ENCODE peak calls at places on chromosome 1, in four cellular contexts. I, Z, Q and G are unnamed samples. For H3K4me1, the result is how much of the 10 kb centered on the place peaks cover.

GRCh38 chr1:35452086-35452485 is 105.1 kb downstream of the KIAA0319L start:
- DNase-seq in Q (no peak), Z (peak), I (no peak), G (peak)

GRCh38 chr1:215606564-215607168 is 39.6 kb downstream of the KCTD3 start:
- DNase-seq in Z (peak), I (no peak), Q (no peak), G (no peak)

GRCh38 chr1:157087030-157087429 is 12.6 kb downstream of the ETV3L start:
- DNase-seq in I (no peak), Q (no peak), Z (no peak), G (no peak)

GRCh38 chr1:22371408-22371807 is 80.2 kb upstream of the ZBTB40 start:
- DNase-seq in Q (no peak), Z (no peak), I (no peak), G (no peak)

GRCh38 chr1:51025374-51025773 is 55.3 kb downstream of the CDKN2C start:
- DNase-seq in I (no peak), Z (no peak), Q (no peak), G (no peak)

GRCh38 chr1:152107289-152107983 is 7.8 kb downstream of the TCHH start:
- DNase-seq in Z (peak), Q (no peak), I (no peak), G (no peak)

GRCh38 chr1:37922767-37923550 is 23.9 kb downstream of the INPP5B start:
- DNase-seq in Z (no peak), I (no peak), Q (no peak), G (no peak)

GRCh38 chr1:195218428-195219212 is 1389.6 kb downstream of the KCNT2 start:
- DNase-seq in Q (no peak), Z (no peak), I (no peak), G (no peak)

GRCh38 chr1:61638296-61638695 is 86.6 kb downstream of the TM2D1 start:
- DNase-seq in Q (no peak), I (no peak), Z (no peak), G (no peak)

GRCh38 chr1:11535761-11536572 is 57.0 kb downstream of the DISP3 start:
- DNase-seq in I (no peak), Q (no peak), Z (no peak), G (no peak)

GRCh38 chr1:25774921-25775774 is 24.8 kb upstream of the SELENON start:
- DNase-seq in Z (no peak), I (peak), Q (no peak), G (no peak)

GRCh38 chr1:22712502-22713271 is 2.0 kb downstream of the EPHB2 start:
- DNase-seq in I (no peak), Z (no peak), Q (no peak), G (peak)

GRCh38 chr1:159162511-159163265 is 8.7 kb upstream of the CADM3 start:
- DNase-seq in Z (no peak), I (no peak), Q (peak), G (no peak)

GRCh38 chr1:211876849-211877248 is 46.3 kb upstream of the LPGAT1 start:
- DNase-seq in Z (no peak), I (no peak), Q (no peak), G (no peak)

GRCh38 chr1:97608272-97608671 is 312.6 kb downstream of the DPYD start:
- DNase-seq in Z (no peak), I (no peak), Q (no peak), G (no peak)

GRCh38 chr1:178942285-178943218 is 71.7 kb upstream of the ANGPTL1 start:
- DNase-seq in Q (no peak), Z (no peak), I (no peak), G (peak)

GRCh38 chr1:76942549-76942948 is 75.3 kb downstream of the ST6GALNAC5 start:
- DNase-seq in Z (no peak), Q (peak), I (no peak), G (peak)

GRCh38 chr1:21633141-21633755 is 35.9 kb downstream of the RAP1GAP start:
- DNase-seq in Z (no peak), I (no peak), Q (no peak), G (no peak)

GRCh38 chr1:9767964-9768668 is 55.6 kb downstream of the CLSTN1 start:
- DNase-seq in I (no peak), Q (no peak), Z (peak), G (no peak)

GRCh38 chr1:161958425-161958824 is 65.2 kb downstream of the OLFML2B start:
- DNase-seq in Q (peak), I (no peak), Z (no peak), G (no peak)

GRCh38 chr1:184859381-184860105 is 104.9 kb upstream of the EDEM3 start:
- DNase-seq in Q (no peak), I (no peak), Z (no peak), G (no peak)

GRCh38 chr1:212915245-212916091 is 34.9 kb upstream of the VASH2 start:
- DNase-seq in I (no peak), Q (no peak), Z (peak), G (peak)

GRCh38 chr1:172497230-172497629 is 35.7 kb upstream of the SUCO start:
- DNase-seq in Q (peak), I (peak), Z (peak), G (peak)

GRCh38 chr1:151905070-151905442 is 4.3 kb downstream of the THEM4 start:
- DNase-seq in Q (no peak), Z (no peak), I (no peak), G (peak)

GRCh38 chr1:56516539-56517252 is 62.7 kb downstream of the PLPP3 start:
- DNase-seq in Z (peak), Q (peak), I (peak), G (peak)

GRCh38 chr1:162004441-162004950 is 19.2 kb downstream of the OLFML2B start:
- DNase-seq in Q (no peak), I (no peak), Z (no peak), G (no peak)

GRCh38 chr1:26696645-26697440 is 1.0 kb downstream of the ARID1A start:
- DNase-seq in Q (no peak), Z (no peak), I (peak), G (no peak)

GRCh38 chr1:157314408-157314807 is 176.2 kb upstream of the ETV3 start:
- DNase-seq in Q (no peak), I (no peak), Z (no peak), G (no peak)

GRCh38 chr1:98388431-98388830 is 273.1 kb upstream of the SNX7 start:
- DNase-seq in Q (peak), I (no peak), Z (no peak), G (peak)

GRCh38 chr1:64828829-64829228 is 84.0 kb downstream of the RAVER2 start:
- DNase-seq in Z (no peak), Q (no peak), I (no peak), G (no peak)

GRCh38 chr1:181062800-181063428 is 25.6 kb upstream of the IER5 start:
- DNase-seq in Q (no peak), Z (no peak), I (no peak), G (no peak)

GRCh38 chr1:198363752-198364151 is 176.7 kb downstream of the ATP6V1G3 start:
- DNase-seq in I (no peak), Q (no peak), Z (no peak), G (no peak)

GRCh38 chr1:113980120-113980519 is 846 bp downstream of the OLFML3 start:
- DNase-seq in Z (no peak), I (no peak), Q (no peak), G (peak)

GRCh38 chr1:185534806-185535205 is 199.4 kb upstream of the HMCN1 start:
- DNase-seq in I (no peak), Z (no peak), Q (no peak), G (no peak)

GRCh38 chr1:63148825-63149645 is 173.3 kb upstream of the FOXD3 start:
- DNase-seq in Q (peak), I (peak), Z (peak), G (peak)

GRCh38 chr1:117060441-117061317 is 553 bp downstream of the TTF2 start:
- DNase-seq in Z (peak), Q (peak), I (no peak), G (no peak)

GRCh38 chr1:93661829-93662474 is 19.7 kb downstream of the BCAR3 start:
- DNase-seq in Z (no peak), Q (peak), I (peak), G (peak)
- H3K4me1 ChIP-seq in Z (under half), Q (half or more), I (half or more), G (under half)

DNA sequence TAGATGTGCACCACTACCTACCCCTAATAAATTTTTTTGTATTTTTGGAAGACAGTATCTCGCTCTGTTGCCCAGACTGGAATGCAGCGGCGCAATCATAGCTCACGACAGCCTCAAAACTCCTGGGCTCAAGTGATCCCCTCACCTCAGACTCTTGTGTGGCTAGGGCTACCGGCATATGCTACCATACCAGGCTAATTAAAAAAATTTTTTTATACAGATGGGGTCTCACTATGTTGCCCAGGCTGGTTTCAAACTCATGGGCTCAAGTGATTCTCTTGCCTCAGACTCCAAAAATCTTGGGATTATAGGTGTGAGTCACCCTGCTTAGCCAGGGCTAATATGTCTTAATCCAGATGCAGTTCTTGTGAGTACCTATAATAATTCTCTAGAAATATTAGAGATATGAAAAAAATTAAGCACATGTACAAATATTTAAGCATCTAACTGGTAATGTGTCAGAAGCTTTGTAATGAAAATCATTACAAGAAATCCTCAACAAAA is 9.5 kb downstream of the SORT1 start:
- DNase-seq in I (no peak), Z (no peak), Q (no peak), G (no peak)
- H3K4me1 ChIP-seq in I (under half), Z (under half), Q (under half), G (under half)

GRCh38 chr1:156076609-156077429 is 5.4 kb downstream of the MEX3A start:
- DNase-seq in Z (peak), I (no peak), Q (no peak), G (peak)
- H3K4me1 ChIP-seq in Z (half or more), I (under half), Q (under half), G (half or more)

GRCh38 chr1:48777219-48777895 is 666 bp upstream of the BEND5 start:
- DNase-seq in I (no peak), Z (peak), Q (no peak), G (peak)

GRCh38 chr1:48772221-48772620 is 4.5 kb downstream of the BEND5 start:
- DNase-seq in Q (no peak), Z (no peak), I (no peak), G (no peak)

GRCh38 chr1:48773133-48773532 is 3.6 kb downstream of the BEND5 start:
- DNase-seq in Z (no peak), I (no peak), Q (no peak), G (no peak)

GRCh38 chr1:48776400-48777218 is at the start of gene BEND5:
- DNase-seq in Z (peak), Q (no peak), I (no peak), G (peak)

GRCh38 chr1:48775817-48776399 is 783 bp downstream of the BEND5 start:
- DNase-seq in I (no peak), Q (no peak), Z (no peak), G (no peak)
- H3K4me1 ChIP-seq in I (under half), Q (under half), Z (under half), G (under half)

GRCh38 chr1:200893411-200893901 is 1.2 kb upstream of the INAVA start:
- DNase-seq in Z (peak), I (peak), Q (no peak), G (no peak)
- H3K4me1 ChIP-seq in Z (half or more), I (half or more), Q (under half), G (under half)

DNA sequence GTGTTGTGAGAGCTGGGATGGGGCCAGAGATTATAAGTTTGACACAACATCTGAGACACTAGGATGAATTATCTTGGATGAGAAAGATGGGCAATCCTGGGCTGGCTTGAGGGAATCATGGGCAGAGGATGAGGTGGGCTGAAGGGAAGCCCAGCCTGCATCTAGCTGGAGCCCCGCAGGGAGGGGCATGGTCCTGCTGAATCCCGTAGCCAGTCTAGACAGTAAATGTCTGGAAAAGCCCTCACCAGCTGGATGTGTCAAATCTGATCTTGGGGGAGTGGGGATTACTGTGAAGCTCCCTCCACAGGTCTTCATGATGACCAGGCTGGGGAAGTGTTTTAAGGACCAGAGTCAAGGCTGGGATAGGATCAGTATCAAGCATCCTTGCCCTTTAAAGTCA is 3.6 kb upstream of the CASQ1 start:
- DNase-seq in Q (no peak), I (no peak), Z (no peak), G (no peak)
- H3K4me1 ChIP-seq in Q (under half), I (under half), Z (under half), G (under half)

GRCh38 chr1:170698301-170698700 is 34.4 kb downstream of the PRRX1 start:
- DNase-seq in Q (no peak), Z (no peak), I (no peak), G (no peak)
- H3K4me1 ChIP-seq in Q (under half), Z (under half), I (under half), G (under half)

GRCh38 chr1:156052862-156053769 is 482 bp downstream of the UBQLN4 start:
- DNase-seq in I (peak), Q (peak), Z (peak), G (peak)
- H3K4me1 ChIP-seq in I (under half), Q (under half), Z (under half), G (under half)